ENCODE peak calls at places on chromosomes 11 and 22, in six cellular contexts. M is upper lobe of right lung, D is tibial nerve, K is heart right ventricle, Y is dorsolateral prefrontal cortex, E is colonic mucosa. F is an unnamed sample.

GRCh38 chr11:46120711-46121327 is 435 bp downstream of the PHF21A start:
- DNase-seq in D (no peak), Y (peak), E (peak), M (no peak), K (peak), F (no peak)

GRCh38 chr11:78223320-78223954 is 34.7 kb downstream of the USP35 start:
- DNase-seq in M (no peak), D (no peak), K (no peak), Y (no peak), E (no peak), F (no peak)

GRCh38 chr11:2091786-2092463 is 47.3 kb downstream of the IGF2 start:
- DNase-seq in K (no peak), Y (peak), E (no peak), D (no peak), M (peak), F (no peak)

GRCh38 chr22:43976861-43977795 is 21.9 kb downstream of the SAMM50 start:
- DNase-seq in D (no peak), E (no peak), Y (no peak), K (no peak), M (no peak), F (no peak)

GRCh38 chr11:111845256-111846028 is 25.9 kb downstream of the ALG9 start:
- DNase-seq in D (no peak), K (no peak), E (no peak), M (no peak), Y (no peak), F (no peak)

GRCh38 chr11:13699870-13700269 is 31.4 kb downstream of the FAR1 start:
- DNase-seq in Y (no peak), M (no peak), D (no peak), K (no peak), E (no peak), F (no peak)

GRCh38 chr11:78265326-78265725 is 76.6 kb downstream of the USP35 start:
- DNase-seq in D (no peak), K (no peak), E (no peak), M (no peak), Y (no peak), F (no peak)

GRCh38 chr22:30204015-30204741 is 42.4 kb downstream of the LIF start:
- DNase-seq in K (no peak), M (no peak), E (no peak), Y (no peak), D (no peak), F (no peak)

GRCh38 chr22:32852346-32853251 is 51.1 kb downstream of the TIMP3 start:
- DNase-seq in D (peak), M (no peak), K (peak), E (peak), Y (no peak), F (no peak)

GRCh38 chr11:78033040-78033439 is 10.0 kb upstream of the KCTD14 start:
- DNase-seq in K (no peak), D (no peak), E (no peak), M (no peak), Y (no peak), F (no peak)

GRCh38 chr11:64954201-64954600 is 17.7 kb downstream of the MAJIN start:
- DNase-seq in E (no peak), K (no peak), Y (no peak), M (no peak), D (no peak), F (no peak)

GRCh38 chr11:35274909-35275807 is 136.2 kb downstream of the CD44 start:
- DNase-seq in D (no peak), E (peak), Y (no peak), M (peak), K (peak), F (no peak)

GRCh38 chr22:29638678-29639077 is 35.2 kb downstream of the NF2 start:
- DNase-seq in K (no peak), D (no peak), E (no peak), Y (no peak), M (no peak), F (no peak)

GRCh38 chr11:111977141-111978027 is 40.2 kb downstream of the DIXDC1 start:
- DNase-seq in Y (peak), M (peak), K (peak), E (peak), D (peak), F (peak)

GRCh38 chr22:45131749-45132148 is 32.0 kb upstream of the NUP50 start:
- DNase-seq in K (peak), D (no peak), Y (no peak), E (peak), M (peak), F (no peak)

GRCh38 chr11:4714300-4714699 is 9.7 kb downstream of the MMP26 start:
- DNase-seq in Y (no peak), D (no peak), K (no peak), E (no peak), M (no peak), F (no peak)
- H3K27ac ChIP-seq in Y (no peak), D (no peak), K (no peak), E (no peak), M (no peak), F (no peak)

GRCh38 chr11:62954478-62954877 is 30.3 kb downstream of the SLC22A6 start:
- DNase-seq in D (no peak), M (no peak), Y (no peak), E (no peak), K (no peak), F (no peak)

GRCh38 chr11:62961017-62961416 is 23.8 kb downstream of the SLC22A6 start:
- DNase-seq in D (no peak), K (no peak), Y (no peak), E (no peak), M (no peak), F (no peak)

GRCh38 chr11:62959077-62959980 is 25.4 kb downstream of the SLC22A6 start:
- DNase-seq in D (no peak), E (no peak), M (no peak), K (no peak), Y (no peak), F (no peak)

GRCh38 chr11:62957147-62957546 is 27.6 kb downstream of the SLC22A6 start:
- DNase-seq in Y (no peak), D (no peak), M (no peak), E (no peak), K (no peak), F (no peak)

DNA sequence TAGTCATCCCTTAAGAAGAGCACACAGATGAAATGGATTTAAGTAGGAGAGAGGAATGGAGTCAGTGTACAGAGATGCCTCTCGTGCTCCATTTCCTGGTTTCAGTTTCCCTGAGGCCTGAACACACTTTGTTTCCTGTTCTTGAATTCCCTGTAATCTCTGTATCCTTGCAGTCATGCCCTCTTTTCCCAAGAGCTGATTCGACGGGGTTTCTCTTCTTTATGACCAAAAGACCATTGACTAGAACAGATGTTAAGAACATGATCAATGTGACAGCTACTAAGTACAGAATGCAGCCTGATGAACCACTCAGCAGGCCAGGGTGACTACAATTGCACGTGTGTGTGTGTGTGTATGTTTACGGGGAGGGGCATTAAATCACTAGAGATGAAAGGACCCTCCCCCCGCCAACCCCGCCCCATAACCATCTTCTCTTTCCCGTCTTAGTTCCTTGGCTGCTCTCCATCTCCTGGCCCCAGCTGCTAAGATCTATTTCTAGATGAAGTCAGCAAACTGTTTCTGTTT is 26.2 kb downstream of the SLC22A6 start:
- DNase-seq in E (peak), M (no peak), D (no peak), Y (no peak), K (no peak), F (no peak)
- H3K27ac ChIP-seq in E (no peak), M (peak), D (no peak), Y (no peak), K (peak), F (no peak)

GRCh38 chr11:72752088-72752914 is at the start of gene ARAP1:
- DNase-seq in M (peak), D (peak), E (peak), Y (peak), K (peak), F (peak)

GRCh38 chr11:72747456-72747855 is 4.8 kb downstream of the ARAP1 start:
- DNase-seq in E (no peak), Y (no peak), D (no peak), M (no peak), K (no peak), F (no peak)

GRCh38 chr11:72751293-72752087 is 718 bp downstream of the ARAP1 start:
- DNase-seq in E (no peak), M (no peak), D (no peak), K (no peak), Y (no peak), F (no peak)

GRCh38 chr11:72750556-72751292 is 1.5 kb downstream of the ARAP1 start:
- DNase-seq in D (no peak), Y (no peak), M (no peak), E (no peak), K (no peak), F (no peak)

GRCh38 chr11:72750086-72750485 is 2.1 kb downstream of the ARAP1 start:
- DNase-seq in D (no peak), E (no peak), K (no peak), M (no peak), Y (peak), F (no peak)
- H3K27ac ChIP-seq in D (peak), E (no peak), K (no peak), M (no peak), Y (no peak), F (no peak)

GRCh38 chr11:48031602-48032001 is 51.2 kb downstream of the PTPRJ start:
- DNase-seq in D (no peak), M (no peak), E (no peak), Y (no peak), K (no peak), F (no peak)
- H3K27ac ChIP-seq in D (peak), M (no peak), E (no peak), Y (peak), K (peak), F (no peak)

F was measured in CD4-positive, alpha-beta memory T cell.